ENCODE peak calls at places on chromosomes 4 and X, in seven cellular contexts. M is Kasumi-1, P is RPMI8226, Y is HEK293T, D is progenitor cell of endocrine pancreas, K is T1000, R is left cardiac atrium. Z is an unnamed sample.
A peak's percentile ranks its signal among the peaks of the same experiment; 100 is the strongest.

GRCh38 chrX:130592204-130592603 is 190.4 kb downstream of the RBMX2 start:
- DNase-seq in M (no peak), P (no peak), Y (no peak), D (no peak), K (no peak), R (no peak), Z (no peak)

GRCh38 chr4:108360857-108361820 is 192.4 kb upstream of the LEF1 start:
- DNase-seq in M (no peak), P (no peak), Y (no peak), D (no peak), K (peak; percentile 54), R (no peak), Z (no peak)

GRCh38 chr4:52076731-52077130 is 25.6 kb downstream of the SPATA18 start:
- DNase-seq in M (no peak), P (no peak), Y (no peak), D (peak; percentile 20), K (no peak), R (peak; percentile 31), Z (no peak)

GRCh38 chrX:43998374-43998773 is 25.2 kb upstream of the NDP start:
- DNase-seq in M (no peak), P (no peak), Y (no peak), D (no peak), K (no peak), R (no peak), Z (no peak)

GRCh38 chrX:16610121-16610565 is 39.8 kb upstream of the S100G start:
- DNase-seq in M (no peak), P (no peak), Y (no peak), D (no peak), K (no peak), R (no peak), Z (no peak)

GRCh38 chr4:13907255-13907751 is 279.8 kb upstream of the BOD1L1 start:
- DNase-seq in M (no peak), P (no peak), Y (no peak), D (no peak), K (peak; percentile 87), R (no peak), Z (no peak)

GRCh38 chr4:184613405-184613804 is 35.8 kb downstream of the CASP3 start:
- DNase-seq in M (peak; percentile 41), P (no peak), Y (no peak), D (no peak), K (no peak), R (no peak), Z (no peak)

GRCh38 chr4:183392377-183392776 is 52.1 kb upstream of the CDKN2AIP start:
- DNase-seq in M (peak; percentile 82), P (no peak), Y (no peak), D (no peak), K (no peak), R (no peak), Z (no peak)

GRCh38 chr4:44927361-44928061 is 201.2 kb upstream of the GNPDA2 start:
- DNase-seq in M (peak; percentile 40), P (peak; percentile 17), Y (peak; percentile 5), D (no peak), K (no peak), R (no peak), Z (no peak)

GRCh38 chr4:153661215-153661822 is 22.8 kb upstream of the TLR2 start:
- DNase-seq in M (peak; percentile 83), P (no peak), Y (no peak), D (no peak), K (no peak), R (no peak), Z (no peak)

GRCh38 chr4:74400395-74400794 is 35.5 kb downstream of the EREG start:
- DNase-seq in M (no peak), P (no peak), Y (no peak), D (no peak), K (no peak), R (no peak), Z (no peak)

GRCh38 chr4:2714071-2714770 is 41.9 kb downstream of the TNIP2 start:
- DNase-seq in M (no peak), P (no peak), Y (no peak), D (no peak), K (no peak), R (peak; percentile 64), Z (no peak)

GRCh38 chr4:145533011-145533410 is 51.4 kb downstream of the SMAD1 start:
- DNase-seq in M (no peak), P (no peak), Y (no peak), D (no peak), K (no peak), R (no peak), Z (no peak)

GRCh38 chr4:42519803-42520417 is 122.6 kb downstream of the SHISA3 start:
- DNase-seq in M (peak; percentile 73), P (peak; percentile 54), Y (peak; percentile 31), D (peak; percentile 42), K (peak; percentile 43), R (no peak), Z (no peak)

GRCh38 chr4:19155568-19155967 is 1096.1 kb upstream of the SLIT2 start:
- DNase-seq in M (no peak), P (no peak), Y (no peak), D (no peak), K (no peak), R (no peak), Z (no peak)

GRCh38 chr4:168109527-168109926 is 17.2 kb downstream of the ANXA10 start:
- DNase-seq in M (no peak), P (no peak), Y (no peak), D (no peak), K (no peak), R (no peak), Z (no peak)

GRCh38 chr4:30770049-30770549 is 49.9 kb downstream of the PCDH7 start:
- DNase-seq in M (no peak), P (no peak), Y (no peak), D (no peak), K (no peak), R (no peak), Z (no peak)

GRCh38 chrX:110418220-110418856 is 59.7 kb downstream of the RTL9 start:
- DNase-seq in M (peak; percentile 43), P (no peak), Y (peak; percentile 76), D (peak; percentile 30), K (no peak), R (peak; percentile 23), Z (no peak)

GRCh38 chr4:122224348-122224747 is 72.2 kb downstream of the BLTP1 start:
- DNase-seq in M (peak; percentile 18), P (no peak), Y (peak; percentile 37), D (no peak), K (no peak), R (no peak), Z (no peak)

GRCh38 chrX:118560380-118560932 is 64.8 kb downstream of the DOCK11 start:
- DNase-seq in M (no peak), P (no peak), Y (no peak), D (no peak), K (no peak), R (no peak), Z (no peak)

GRCh38 chrX:119391279-119391678 is 7.9 kb upstream of the SLC25A43 start:
- DNase-seq in M (peak; percentile 4), P (peak; percentile 17), Y (peak; percentile 56), D (no peak), K (no peak), R (no peak), Z (no peak)

GRCh38 chr4:41418444-41418843 is 119.5 kb upstream of the LIMCH1 start:
- DNase-seq in M (no peak), P (no peak), Y (no peak), D (peak; percentile 10), K (no peak), R (peak; percentile 74), Z (peak; percentile 31)

GRCh38 chr4:102799816-102800215 is 27.5 kb downstream of the UBE2D3 start:
- DNase-seq in M (no peak), P (no peak), Y (no peak), D (no peak), K (no peak), R (no peak), Z (no peak)

GRCh38 chrX:49754238-49754857 is 58.6 kb upstream of the PAGE1 start:
- DNase-seq in M (peak; percentile 55), P (peak; percentile 39), Y (peak; percentile 66), D (peak; percentile 17), K (no peak), R (no peak), Z (no peak)

GRCh38 chr4:79964020-79964714 is 108.9 kb downstream of the ANTXR2 start:
- DNase-seq in M (no peak), P (no peak), Y (no peak), D (no peak), K (no peak), R (no peak), Z (no peak)

GRCh38 chrX:9785944-9786741 is at the start of gene SHROOM2:
- DNase-seq in M (no peak), P (no peak), Y (peak; percentile 33), D (peak; percentile 34), K (peak; percentile 7), R (peak; percentile 33), Z (no peak)

GRCh38 chrX:7346021-7346420 is 198.1 kb upstream of the PUDP start:
- DNase-seq in M (no peak), P (no peak), Y (no peak), D (no peak), K (no peak), R (no peak), Z (no peak)

GRCh38 chrX:14476169-14476568 is 53.2 kb upstream of the GLRA2 start:
- DNase-seq in M (no peak), P (no peak), Y (no peak), D (no peak), K (no peak), R (no peak), Z (no peak)

GRCh38 chr4:46955601-46956000 is 37.8 kb downstream of the GABRA4 start:
- DNase-seq in M (no peak), P (no peak), Y (no peak), D (no peak), K (no peak), R (no peak), Z (no peak)

GRCh38 chr4:156584100-156584499 is 387.5 kb downstream of the PDGFC start:
- DNase-seq in M (no peak), P (no peak), Y (peak; percentile 7), D (no peak), K (no peak), R (no peak), Z (no peak)

GRCh38 chr4:20248155-20248558 is 3.5 kb upstream of the SLIT2 start:
- DNase-seq in M (peak; percentile 81), P (peak; percentile 37), Y (peak; percentile 30), D (no peak), K (peak; percentile 57), R (no peak), Z (no peak)

GRCh38 chrX:41720125-41720780 is 3.7 kb upstream of the GPR82 start:
- DNase-seq in M (peak; percentile 10), P (no peak), Y (no peak), D (no peak), K (no peak), R (no peak), Z (no peak)

GRCh38 chrX:102546818-102547493 is 30.4 kb upstream of the TMSB15A start:
- DNase-seq in M (no peak), P (no peak), Y (no peak), D (no peak), K (no peak), R (no peak), Z (no peak)

GRCh38 chr4:145931403-145931802 is 7.2 kb downstream of the ZNF827 start:
- DNase-seq in M (no peak), P (no peak), Y (no peak), D (no peak), K (no peak), R (no peak), Z (no peak)

GRCh38 chr4:85773372-85773771 is 298.4 kb downstream of the ARHGAP24 start:
- DNase-seq in M (no peak), P (no peak), Y (no peak), D (no peak), K (no peak), R (no peak), Z (no peak)

GRCh38 chrX:8913665-8914409 is 112.7 kb upstream of the FAM9A start:
- DNase-seq in M (no peak), P (no peak), Y (no peak), D (no peak), K (no peak), R (peak; percentile 21), Z (no peak)

GRCh38 chr4:25500626-25501318 is 123.7 kb downstream of the ANAPC4 start:
- DNase-seq in M (no peak), P (peak; percentile 68), Y (peak; percentile 23), D (no peak), K (peak; percentile 43), R (no peak), Z (no peak)